ENCODE peak calls at places on chromosomes 16 and 17, in six cellular contexts. One of them, this sample, is unnamed. For H3K36me3, the result is how much of the 10 kb centered on the place peaks cover.

GRCh38 chr17:75078097-75079022 is 9.4 kb upstream of the SLC16A5 start:
- DNase-seq in sigmoid colon: no peak
- DNase-seq in suprapubic skin: no peak
- DNase-seq in HCT116: peak
- DNase-seq in transverse colon: peak
- DNase-seq in spleen: no peak
- DNase-seq in this sample: no peak

GRCh38 chr17:77445908-77446535 is 305.3 kb downstream of the SEC14L1 start:
- DNase-seq in HCT116: no peak
- DNase-seq in transverse colon: peak
- DNase-seq in spleen: peak
- DNase-seq in suprapubic skin: no peak
- DNase-seq in sigmoid colon: no peak
- DNase-seq in this sample: no peak

GRCh38 chr16:50548659-50549560 is 714 bp downstream of the NKD1 start:
- DNase-seq in sigmoid colon: peak
- DNase-seq in transverse colon: no peak
- DNase-seq in HCT116: no peak
- DNase-seq in spleen: peak
- DNase-seq in suprapubic skin: no peak
- DNase-seq in this sample: no peak

GRCh38 chr16:3173892-3174617 is 13.9 kb upstream of the OR1F1 start:
- DNase-seq in transverse colon: no peak
- DNase-seq in suprapubic skin: no peak
- DNase-seq in sigmoid colon: peak
- DNase-seq in HCT116: no peak
- DNase-seq in spleen: peak
- DNase-seq in this sample: no peak

GRCh38 chr16:69727916-69728270 is 1.5 kb upstream of the NQO1 start:
- DNase-seq in suprapubic skin: no peak
- DNase-seq in spleen: peak
- DNase-seq in HCT116: no peak
- DNase-seq in sigmoid colon: no peak
- DNase-seq in transverse colon: no peak
- DNase-seq in this sample: no peak

GRCh38 chr17:73861543-73861942 is 217.3 kb upstream of the SDK2 start:
- DNase-seq in sigmoid colon: no peak
- DNase-seq in HCT116: no peak
- DNase-seq in transverse colon: no peak
- DNase-seq in suprapubic skin: no peak
- DNase-seq in spleen: no peak
- DNase-seq in this sample: no peak

GRCh38 chr17:64992325-64992802 is 64.2 kb downstream of the GNA13 start:
- DNase-seq in suprapubic skin: no peak
- DNase-seq in sigmoid colon: no peak
- DNase-seq in HCT116: peak
- DNase-seq in transverse colon: no peak
- DNase-seq in spleen: no peak
- DNase-seq in this sample: no peak

GRCh38 chr17:49519781-49520180 is 24.7 kb downstream of the NGFR start:
- DNase-seq in spleen: no peak
- DNase-seq in suprapubic skin: peak
- DNase-seq in HCT116: no peak
- DNase-seq in transverse colon: no peak
- DNase-seq in sigmoid colon: no peak
- DNase-seq in this sample: no peak

GRCh38 chr17:17999364-18000007 is 26.8 kb downstream of the DRC3 start:
- DNase-seq in HCT116: no peak
- DNase-seq in spleen: no peak
- DNase-seq in sigmoid colon: no peak
- DNase-seq in transverse colon: no peak
- DNase-seq in suprapubic skin: no peak
- DNase-seq in this sample: no peak

GRCh38 chr16:165218-165538 is 600 bp upstream of the HBM start:
- DNase-seq in HCT116: no peak
- DNase-seq in sigmoid colon: no peak
- DNase-seq in transverse colon: no peak
- DNase-seq in spleen: no peak
- DNase-seq in suprapubic skin: no peak
- DNase-seq in this sample: no peak

GRCh38 chr17:76136276-76137025 is 4.6 kb downstream of the FOXJ1 start:
- DNase-seq in transverse colon: no peak
- DNase-seq in sigmoid colon: no peak
- DNase-seq in suprapubic skin: no peak
- DNase-seq in spleen: peak
- DNase-seq in HCT116: no peak
- DNase-seq in this sample: no peak

GRCh38 chr17:61579961-61580360 is 11.1 kb downstream of the NACA2 start:
- DNase-seq in spleen: no peak
- DNase-seq in transverse colon: no peak
- DNase-seq in sigmoid colon: no peak
- DNase-seq in suprapubic skin: no peak
- DNase-seq in HCT116: no peak
- DNase-seq in this sample: no peak

GRCh38 chr16:30853758-30854157 is 40.1 kb downstream of the BCL7C start:
- DNase-seq in sigmoid colon: no peak
- DNase-seq in HCT116: no peak
- DNase-seq in transverse colon: no peak
- DNase-seq in suprapubic skin: no peak
- DNase-seq in spleen: no peak
- DNase-seq in this sample: no peak

GRCh38 chr17:7380321-7380720 is 568 bp upstream of the TNK1 start:
- DNase-seq in sigmoid colon: peak
- DNase-seq in HCT116: no peak
- DNase-seq in transverse colon: peak
- DNase-seq in spleen: no peak
- DNase-seq in suprapubic skin: no peak
- DNase-seq in this sample: no peak

GRCh38 chr16:71943887-71944286 is 48.6 kb downstream of the IST1 start:
- DNase-seq in sigmoid colon: no peak
- DNase-seq in HCT116: no peak
- DNase-seq in suprapubic skin: no peak
- DNase-seq in spleen: no peak
- DNase-seq in transverse colon: no peak
- DNase-seq in this sample: no peak

GRCh38 chr17:38560503-38561318 is 45.0 kb downstream of the SRCIN1 start:
- DNase-seq in sigmoid colon: no peak
- DNase-seq in spleen: no peak
- DNase-seq in transverse colon: no peak
- DNase-seq in HCT116: no peak
- DNase-seq in suprapubic skin: no peak
- DNase-seq in this sample: no peak

GRCh38 chr17:3528604-3529511 is 28.8 kb downstream of the TRPV3 start:
- DNase-seq in HCT116: no peak
- DNase-seq in spleen: peak
- DNase-seq in sigmoid colon: peak
- DNase-seq in transverse colon: no peak
- DNase-seq in suprapubic skin: no peak
- DNase-seq in this sample: no peak

GRCh38 chr16:8796469-8797363 is 723 bp downstream of the TMEM186 start:
- DNase-seq in HCT116: no peak
- DNase-seq in sigmoid colon: no peak
- DNase-seq in suprapubic skin: no peak
- DNase-seq in transverse colon: no peak
- DNase-seq in spleen: no peak
- DNase-seq in this sample: no peak

GRCh38 chr16:56493131-56493530 is 26.7 kb downstream of the BBS2 start:
- DNase-seq in suprapubic skin: no peak
- DNase-seq in spleen: no peak
- DNase-seq in sigmoid colon: no peak
- DNase-seq in transverse colon: no peak
- DNase-seq in HCT116: no peak
- DNase-seq in this sample: no peak

GRCh38 chr16:11697319-11697718 is 29.1 kb downstream of the SNN start:
- DNase-seq in suprapubic skin: no peak
- DNase-seq in HCT116: no peak
- DNase-seq in transverse colon: no peak
- DNase-seq in sigmoid colon: peak
- DNase-seq in spleen: no peak
- DNase-seq in this sample: no peak

GRCh38 chr16:49615606-49616005 is 240.3 kb downstream of the ZNF423 start:
- DNase-seq in suprapubic skin: no peak
- DNase-seq in sigmoid colon: peak
- DNase-seq in transverse colon: no peak
- DNase-seq in spleen: peak
- DNase-seq in HCT116: no peak
- DNase-seq in this sample: no peak

GRCh38 chr17:63698381-63698885 is 1.5 kb downstream of the LIMD2 start:
- DNase-seq in spleen: peak
- DNase-seq in transverse colon: no peak
- DNase-seq in suprapubic skin: no peak
- DNase-seq in sigmoid colon: no peak
- DNase-seq in HCT116: no peak
- DNase-seq in this sample: no peak

GRCh38 chr17:63697341-63698286 is 2.3 kb downstream of the LIMD2 start:
- DNase-seq in sigmoid colon: no peak
- DNase-seq in suprapubic skin: no peak
- DNase-seq in transverse colon: peak
- DNase-seq in HCT116: peak
- DNase-seq in spleen: peak
- DNase-seq in this sample: no peak

GRCh38 chr17:63695889-63696288 is 4.0 kb downstream of the LIMD2 start:
- DNase-seq in sigmoid colon: no peak
- DNase-seq in suprapubic skin: no peak
- DNase-seq in HCT116: no peak
- DNase-seq in spleen: peak
- DNase-seq in transverse colon: no peak
- DNase-seq in this sample: no peak

GRCh38 chr17:63694974-63695773 is 4.8 kb downstream of the LIMD2 start:
- DNase-seq in spleen: peak
- DNase-seq in sigmoid colon: no peak
- DNase-seq in HCT116: no peak
- DNase-seq in suprapubic skin: no peak
- DNase-seq in transverse colon: no peak
- DNase-seq in this sample: no peak

GRCh38 chr17:63696381-63696961 is 3.5 kb downstream of the LIMD2 start:
- DNase-seq in spleen: peak
- DNase-seq in transverse colon: peak
- DNase-seq in HCT116: peak
- DNase-seq in sigmoid colon: no peak
- DNase-seq in suprapubic skin: no peak
- DNase-seq in this sample: no peak
- TF ChIP-seq POLR2AphosphoS5 in spleen: peak
- TF ChIP-seq POLR2AphosphoS5 in transverse colon: no peak
- TF ChIP-seq POLR2AphosphoS5 in HCT116: no peak
- TF ChIP-seq POLR2AphosphoS5 in sigmoid colon: peak
- TF ChIP-seq POLR2AphosphoS5 in suprapubic skin: no peak
- TF ChIP-seq POLR2AphosphoS5 in this sample: no peak

GRCh38 chr16:47667956-47668355 is 206.8 kb downstream of the PHKB start:
- DNase-seq in spleen: no peak
- DNase-seq in sigmoid colon: no peak
- DNase-seq in HCT116: no peak
- DNase-seq in transverse colon: no peak
- DNase-seq in suprapubic skin: no peak
- DNase-seq in this sample: no peak

GRCh38 chr16:47660540-47660939 is 199.4 kb downstream of the PHKB start:
- DNase-seq in sigmoid colon: no peak
- DNase-seq in suprapubic skin: no peak
- DNase-seq in HCT116: no peak
- DNase-seq in transverse colon: no peak
- DNase-seq in spleen: no peak
- DNase-seq in this sample: no peak

GRCh38 chr16:47666434-47666833 is 205.3 kb downstream of the PHKB start:
- DNase-seq in transverse colon: no peak
- DNase-seq in sigmoid colon: no peak
- DNase-seq in HCT116: no peak
- DNase-seq in suprapubic skin: no peak
- DNase-seq in spleen: no peak
- DNase-seq in this sample: no peak

DNA sequence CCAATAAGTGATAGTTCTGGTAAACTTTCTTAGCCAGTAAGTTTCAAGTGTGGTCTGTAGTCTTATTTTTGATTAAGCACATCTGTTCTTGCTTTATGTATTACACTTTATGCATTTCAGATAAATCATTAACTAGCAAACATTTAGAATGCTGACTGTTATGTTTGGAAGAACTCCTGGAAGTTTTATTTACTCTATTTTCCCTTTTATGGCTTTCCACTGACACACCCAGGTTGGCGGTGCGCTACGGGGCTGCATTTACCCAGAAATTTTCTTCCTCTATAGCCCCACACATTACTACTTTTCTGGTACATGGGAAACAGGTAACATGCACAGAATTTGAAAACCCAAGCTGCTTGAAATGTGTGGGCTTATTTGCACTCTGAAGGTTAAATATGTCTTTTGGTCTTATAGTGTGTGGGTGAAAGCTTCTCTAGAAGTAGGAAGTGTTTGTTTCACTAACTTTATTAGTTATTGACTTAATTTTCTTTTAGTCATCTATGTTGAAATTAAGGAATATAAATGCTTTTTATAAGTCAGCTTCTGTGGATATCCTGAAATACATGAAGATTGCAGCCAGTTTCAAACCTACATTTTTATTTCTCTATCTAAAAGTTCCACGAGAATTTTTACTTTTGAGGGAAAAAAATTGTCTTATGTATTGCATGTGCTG is 203.7 kb downstream of the PHKB start:
- DNase-seq in sigmoid colon: no peak
- DNase-seq in spleen: no peak
- DNase-seq in transverse colon: peak
- DNase-seq in suprapubic skin: no peak
- DNase-seq in HCT116: no peak
- DNase-seq in this sample: no peak
- H3K36me3 ChIP-seq in sigmoid colon: under half
- H3K36me3 ChIP-seq in spleen: under half
- H3K36me3 ChIP-seq in transverse colon: under half
- H3K36me3 ChIP-seq in suprapubic skin: under half
- H3K36me3 ChIP-seq in HCT116: under half
- H3K36me3 ChIP-seq in this sample: half or more

DNA sequence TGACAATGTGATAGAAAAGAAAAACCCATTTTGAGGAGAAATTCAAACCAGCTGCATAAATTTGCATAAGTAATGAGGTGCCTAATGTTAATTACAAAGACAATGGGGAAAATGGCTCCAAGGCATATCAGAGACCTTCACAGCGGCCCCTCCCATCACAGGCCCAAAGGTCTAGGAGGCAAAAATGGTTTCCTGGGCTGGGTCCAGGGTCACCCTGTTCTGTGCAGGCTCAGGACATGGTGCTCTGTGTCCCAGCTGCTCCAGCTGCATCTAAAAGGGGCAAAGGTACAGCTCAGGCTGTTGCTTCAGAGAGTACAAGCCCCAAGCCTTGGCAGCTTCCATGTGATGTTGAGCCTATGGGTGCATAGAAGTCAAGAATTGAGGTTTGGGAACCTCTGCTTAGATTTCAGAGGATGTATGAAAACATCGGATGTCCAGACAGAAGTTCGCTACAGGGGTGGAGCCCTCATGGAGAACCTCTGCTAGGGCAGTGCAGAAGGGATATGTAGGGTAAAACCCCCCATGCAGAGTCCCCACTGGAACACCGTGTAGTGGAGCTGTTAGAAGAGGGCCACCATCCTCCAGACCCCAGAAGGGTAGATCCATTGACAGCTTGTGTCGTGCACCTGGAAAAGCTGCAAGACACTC is 40.6 kb downstream of the IKZF3 start:
- DNase-seq in spleen: no peak
- DNase-seq in sigmoid colon: no peak
- DNase-seq in HCT116: no peak
- DNase-seq in suprapubic skin: no peak
- DNase-seq in transverse colon: no peak
- DNase-seq in this sample: no peak
- TF ChIP-seq POLR2AphosphoS5 in spleen: no peak
- TF ChIP-seq POLR2AphosphoS5 in sigmoid colon: no peak
- TF ChIP-seq POLR2AphosphoS5 in HCT116: no peak
- TF ChIP-seq POLR2AphosphoS5 in suprapubic skin: no peak
- TF ChIP-seq POLR2AphosphoS5 in transverse colon: no peak
- TF ChIP-seq POLR2AphosphoS5 in this sample: no peak

GRCh38 chr16:67238278-67238575 is 9.1 kb downstream of the FHOD1 start:
- DNase-seq in HCT116: no peak
- DNase-seq in transverse colon: no peak
- DNase-seq in sigmoid colon: no peak
- DNase-seq in suprapubic skin: no peak
- DNase-seq in spleen: no peak
- DNase-seq in this sample: no peak
- H3K36me3 ChIP-seq in HCT116: under half
- H3K36me3 ChIP-seq in transverse colon: under half
- H3K36me3 ChIP-seq in sigmoid colon: under half
- H3K36me3 ChIP-seq in suprapubic skin: half or more
- H3K36me3 ChIP-seq in spleen: under half
- H3K36me3 ChIP-seq in this sample: half or more

This sample was measured in esophagus muscularis mucosa.